ENCODE peak calls at places on chromosomes 13 and 19, in eight cellular contexts. One of them, this sample, is unnamed.

GRCh38 chr13:104683789-104684188 is 1617.6 kb upstream of the SLC10A2 start:
- DNase-seq in left lung: no peak
- DNase-seq in aorta: no peak
- DNase-seq in OCI-LY7: no peak
- DNase-seq in small intestine: no peak
- DNase-seq in pancreas: no peak
- DNase-seq in endodermal cell: no peak
- DNase-seq in heart left ventricle: no peak
- DNase-seq in this sample: no peak

GRCh38 chr13:79631260-79631659 is 150.3 kb downstream of the NDFIP2 start:
- DNase-seq in OCI-LY7: no peak
- DNase-seq in left lung: no peak
- DNase-seq in pancreas: no peak
- DNase-seq in aorta: no peak
- DNase-seq in heart left ventricle: peak; percentile 10
- DNase-seq in small intestine: peak; percentile 5
- DNase-seq in endodermal cell: no peak
- DNase-seq in this sample: peak; percentile 33

GRCh38 chr19:40367577-40368434 is 19.3 kb downstream of the PLD3 start:
- DNase-seq in endodermal cell: no peak
- DNase-seq in aorta: no peak
- DNase-seq in pancreas: no peak
- DNase-seq in OCI-LY7: no peak
- DNase-seq in small intestine: no peak
- DNase-seq in left lung: no peak
- DNase-seq in heart left ventricle: no peak
- DNase-seq in this sample: no peak

GRCh38 chr19:15640294-15640903 is at the start of gene CYP4F3:
- DNase-seq in left lung: peak; percentile 89
- DNase-seq in heart left ventricle: peak; percentile 55
- DNase-seq in aorta: peak; percentile 77
- DNase-seq in small intestine: peak; percentile 99
- DNase-seq in endodermal cell: no peak
- DNase-seq in OCI-LY7: no peak
- DNase-seq in pancreas: peak; percentile 74
- DNase-seq in this sample: no peak

GRCh38 chr13:94416454-94417080 is 62.9 kb downstream of the DCT start:
- DNase-seq in aorta: no peak
- DNase-seq in heart left ventricle: no peak
- DNase-seq in endodermal cell: peak; percentile 87
- DNase-seq in small intestine: peak; percentile 16
- DNase-seq in left lung: no peak
- DNase-seq in pancreas: no peak
- DNase-seq in OCI-LY7: peak; percentile 17
- DNase-seq in this sample: peak; percentile 9

GRCh38 chr19:37128821-37129177 is 43.7 kb downstream of the ZNF585A start:
- DNase-seq in left lung: no peak
- DNase-seq in small intestine: no peak
- DNase-seq in pancreas: no peak
- DNase-seq in endodermal cell: no peak
- DNase-seq in aorta: no peak
- DNase-seq in OCI-LY7: no peak
- DNase-seq in heart left ventricle: no peak
- DNase-seq in this sample: no peak

GRCh38 chr13:22114630-22115311 is 443.9 kb downstream of the FGF9 start:
- DNase-seq in pancreas: no peak
- DNase-seq in small intestine: peak; percentile 48
- DNase-seq in heart left ventricle: no peak
- DNase-seq in endodermal cell: no peak
- DNase-seq in OCI-LY7: peak; percentile 26
- DNase-seq in left lung: no peak
- DNase-seq in aorta: peak; percentile 62
- DNase-seq in this sample: no peak

GRCh38 chr13:20411638-20412342 is 113.9 kb downstream of the CRYL1 start:
- DNase-seq in endodermal cell: no peak
- DNase-seq in aorta: no peak
- DNase-seq in small intestine: no peak
- DNase-seq in OCI-LY7: no peak
- DNase-seq in left lung: no peak
- DNase-seq in heart left ventricle: no peak
- DNase-seq in pancreas: no peak
- DNase-seq in this sample: no peak

GRCh38 chr13:25300861-25301346 is 521 bp upstream of the NUP58 start:
- DNase-seq in endodermal cell: peak; percentile 50
- DNase-seq in small intestine: no peak
- DNase-seq in aorta: peak; percentile 53
- DNase-seq in OCI-LY7: no peak
- DNase-seq in pancreas: peak; percentile 34
- DNase-seq in heart left ventricle: peak; percentile 21
- DNase-seq in left lung: peak; percentile 80
- DNase-seq in this sample: no peak

GRCh38 chr19:14150770-14151661 is 14.6 kb upstream of the ASF1B start:
- DNase-seq in aorta: no peak
- DNase-seq in OCI-LY7: no peak
- DNase-seq in pancreas: no peak
- DNase-seq in left lung: peak; percentile 68
- DNase-seq in heart left ventricle: no peak
- DNase-seq in small intestine: no peak
- DNase-seq in endodermal cell: no peak
- DNase-seq in this sample: no peak

GRCh38 chr19:18205180-18205915 is 1.5 kb upstream of the RAB3A start:
- DNase-seq in heart left ventricle: peak; percentile 92
- DNase-seq in small intestine: peak; percentile 49
- DNase-seq in endodermal cell: peak; percentile 85
- DNase-seq in OCI-LY7: peak; percentile 90
- DNase-seq in pancreas: peak; percentile 79
- DNase-seq in left lung: peak; percentile 88
- DNase-seq in aorta: peak; percentile 89
- DNase-seq in this sample: peak; percentile 77

GRCh38 chr19:41456342-41456918 is 13.5 kb downstream of the ERICH4 start:
- DNase-seq in aorta: no peak
- DNase-seq in small intestine: no peak
- DNase-seq in OCI-LY7: no peak
- DNase-seq in pancreas: no peak
- DNase-seq in endodermal cell: no peak
- DNase-seq in left lung: no peak
- DNase-seq in heart left ventricle: peak; percentile 48
- DNase-seq in this sample: peak; percentile 24

GRCh38 chr13:113742000-113742441 is 17.0 kb upstream of the TMEM255B start:
- DNase-seq in left lung: peak; percentile 85
- DNase-seq in small intestine: peak; percentile 81
- DNase-seq in aorta: peak; percentile 78
- DNase-seq in OCI-LY7: no peak
- DNase-seq in endodermal cell: peak; percentile 80
- DNase-seq in pancreas: no peak
- DNase-seq in heart left ventricle: no peak
- DNase-seq in this sample: no peak

GRCh38 chr19:38543807-38544568 is 73.8 kb downstream of the MAP4K1 start:
- DNase-seq in left lung: peak; percentile 51
- DNase-seq in OCI-LY7: peak; percentile 59
- DNase-seq in heart left ventricle: peak; percentile 46
- DNase-seq in aorta: peak; percentile 90
- DNase-seq in small intestine: peak; percentile 72
- DNase-seq in pancreas: peak; percentile 74
- DNase-seq in endodermal cell: peak; percentile 75
- DNase-seq in this sample: peak; percentile 97

GRCh38 chr19:42323473-42323851 is 2.0 kb upstream of the MEGF8 start:
- DNase-seq in left lung: no peak
- DNase-seq in small intestine: peak; percentile 25
- DNase-seq in heart left ventricle: no peak
- DNase-seq in pancreas: no peak
- DNase-seq in endodermal cell: peak; percentile 82
- DNase-seq in OCI-LY7: no peak
- DNase-seq in aorta: no peak
- DNase-seq in this sample: no peak

GRCh38 chr13:34044660-34045080 is 226.7 kb downstream of the RFC3 start:
- DNase-seq in heart left ventricle: no peak
- DNase-seq in aorta: no peak
- DNase-seq in pancreas: no peak
- DNase-seq in OCI-LY7: no peak
- DNase-seq in left lung: no peak
- DNase-seq in endodermal cell: no peak
- DNase-seq in small intestine: no peak
- DNase-seq in this sample: peak; percentile 57

GRCh38 chr13:33353210-33353609 is 67.7 kb upstream of the STARD13 start:
- DNase-seq in endodermal cell: no peak
- DNase-seq in aorta: peak; percentile 90
- DNase-seq in heart left ventricle: peak; percentile 55
- DNase-seq in OCI-LY7: peak; percentile 15
- DNase-seq in pancreas: no peak
- DNase-seq in small intestine: no peak
- DNase-seq in left lung: peak; percentile 82
- DNase-seq in this sample: no peak

GRCh38 chr19:32018014-32018413 is 327.4 kb upstream of the ZNF507 start:
- DNase-seq in endodermal cell: no peak
- DNase-seq in aorta: no peak
- DNase-seq in small intestine: peak; percentile 4
- DNase-seq in heart left ventricle: no peak
- DNase-seq in pancreas: no peak
- DNase-seq in OCI-LY7: no peak
- DNase-seq in left lung: no peak
- DNase-seq in this sample: no peak

GRCh38 chr13:75129331-75129730 is 352.6 kb downstream of the TBC1D4 start:
- DNase-seq in OCI-LY7: no peak
- DNase-seq in endodermal cell: no peak
- DNase-seq in left lung: no peak
- DNase-seq in pancreas: no peak
- DNase-seq in aorta: no peak
- DNase-seq in heart left ventricle: no peak
- DNase-seq in small intestine: no peak
- DNase-seq in this sample: no peak

GRCh38 chr19:30221176-30221575 is 151.0 kb upstream of the ZNF536 start:
- DNase-seq in small intestine: no peak
- DNase-seq in left lung: no peak
- DNase-seq in pancreas: no peak
- DNase-seq in aorta: no peak
- DNase-seq in OCI-LY7: no peak
- DNase-seq in heart left ventricle: no peak
- DNase-seq in endodermal cell: peak; percentile 17
- DNase-seq in this sample: no peak

DNA sequence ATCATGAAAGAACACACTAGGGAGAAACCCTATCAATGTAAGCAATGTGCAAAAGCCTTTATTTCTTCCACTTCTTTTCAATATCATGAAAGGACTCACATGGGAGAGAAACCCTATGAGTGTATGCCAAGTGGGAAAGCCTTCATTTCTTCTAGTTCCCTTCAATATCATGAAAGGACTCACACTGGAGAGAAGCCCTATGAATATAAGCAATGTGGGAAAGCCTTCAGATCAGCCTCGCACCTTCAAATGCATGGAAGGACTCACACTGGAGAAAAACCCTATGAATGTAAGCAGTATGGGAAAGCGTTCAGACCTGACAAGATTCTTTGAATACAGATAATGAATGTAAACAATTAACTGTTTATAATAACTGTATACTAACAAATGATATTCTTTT is 15.0 kb upstream of the ZNF439 start:
- DNase-seq in small intestine: no peak
- DNase-seq in pancreas: no peak
- DNase-seq in endodermal cell: no peak
- DNase-seq in heart left ventricle: no peak
- DNase-seq in OCI-LY7: no peak
- DNase-seq in left lung: no peak
- DNase-seq in aorta: no peak
- DNase-seq in this sample: no peak
- H3K36me3 ChIP-seq in small intestine: peaks cover 25% of the 10 kb centered on the region
- H3K36me3 ChIP-seq in pancreas: peaks cover 22% of the 10 kb centered on the region
- H3K36me3 ChIP-seq in endodermal cell: peaks cover 61% of the 10 kb centered on the region
- H3K36me3 ChIP-seq in heart left ventricle: peaks cover 36% of the 10 kb centered on the region
- H3K36me3 ChIP-seq in OCI-LY7: peaks cover 27% of the 10 kb centered on the region
- H3K36me3 ChIP-seq in left lung: peaks cover 62% of the 10 kb centered on the region
- H3K36me3 ChIP-seq in aorta: peaks cover 21% of the 10 kb centered on the region
- H3K36me3 ChIP-seq in this sample: peaks cover 42% of the 10 kb centered on the region

GRCh38 chr13:44432595-44432994 is 59.0 kb downstream of the SERP2 start:
- DNase-seq in endodermal cell: peak; percentile 53
- DNase-seq in OCI-LY7: no peak
- DNase-seq in pancreas: no peak
- DNase-seq in aorta: no peak
- DNase-seq in heart left ventricle: no peak
- DNase-seq in small intestine: no peak
- DNase-seq in left lung: no peak
- DNase-seq in this sample: no peak
- H3K4me3 ChIP-seq in endodermal cell: no peak overlapping the region
- H3K4me3 ChIP-seq in OCI-LY7: no peak overlapping the region
- H3K4me3 ChIP-seq in pancreas: no peak overlapping the region
- H3K4me3 ChIP-seq in aorta: no peak overlapping the region
- H3K4me3 ChIP-seq in heart left ventricle: peak overlapping the region; percentile 73
- H3K4me3 ChIP-seq in small intestine: no peak overlapping the region
- H3K4me3 ChIP-seq in left lung: no peak overlapping the region
- H3K4me3 ChIP-seq in this sample: no peak overlapping the region

GRCh38 chr13:52994865-52995264 is 33.7 kb upstream of the OLFM4 start:
- DNase-seq in pancreas: no peak
- DNase-seq in heart left ventricle: no peak
- DNase-seq in small intestine: no peak
- DNase-seq in aorta: no peak
- DNase-seq in left lung: no peak
- DNase-seq in endodermal cell: no peak
- DNase-seq in OCI-LY7: no peak
- DNase-seq in this sample: no peak
- H3K36me3 ChIP-seq in pancreas: no peaks in the 10 kb centered on the region
- H3K36me3 ChIP-seq in heart left ventricle: no peaks in the 10 kb centered on the region
- H3K36me3 ChIP-seq in small intestine: no peaks in the 10 kb centered on the region
- H3K36me3 ChIP-seq in aorta: no peaks in the 10 kb centered on the region
- H3K36me3 ChIP-seq in left lung: no peaks in the 10 kb centered on the region
- H3K36me3 ChIP-seq in endodermal cell: no peaks in the 10 kb centered on the region
- H3K36me3 ChIP-seq in OCI-LY7: no peaks in the 10 kb centered on the region
- H3K36me3 ChIP-seq in this sample: no peaks in the 10 kb centered on the region

GRCh38 chr13:98976941-98977340 is 923 bp downstream of the DOCK9 start:
- DNase-seq in aorta: no peak
- DNase-seq in pancreas: no peak
- DNase-seq in small intestine: no peak
- DNase-seq in heart left ventricle: no peak
- DNase-seq in endodermal cell: no peak
- DNase-seq in left lung: no peak
- DNase-seq in OCI-LY7: no peak
- DNase-seq in this sample: no peak
- H3K4me3 ChIP-seq in aorta: no peak overlapping the region
- H3K4me3 ChIP-seq in pancreas: no peak overlapping the region
- H3K4me3 ChIP-seq in small intestine: no peak overlapping the region
- H3K4me3 ChIP-seq in heart left ventricle: peak overlapping the region; percentile 58
- H3K4me3 ChIP-seq in endodermal cell: peak overlapping the region; percentile 48
- H3K4me3 ChIP-seq in left lung: no peak overlapping the region
- H3K4me3 ChIP-seq in OCI-LY7: no peak overlapping the region
- H3K4me3 ChIP-seq in this sample: peak overlapping the region; percentile 55

GRCh38 chr19:49795615-49796014 is 17.5 kb downstream of the FUZ start:
- DNase-seq in left lung: no peak
- DNase-seq in OCI-LY7: no peak
- DNase-seq in endodermal cell: no peak
- DNase-seq in small intestine: no peak
- DNase-seq in pancreas: no peak
- DNase-seq in heart left ventricle: no peak
- DNase-seq in aorta: no peak
- DNase-seq in this sample: no peak
- H3K36me3 ChIP-seq in left lung: peaks cover 99% of the 10 kb centered on the region
- H3K36me3 ChIP-seq in OCI-LY7: peaks cover 84% of the 10 kb centered on the region
- H3K36me3 ChIP-seq in endodermal cell: peaks cover 49% of the 10 kb centered on the region
- H3K36me3 ChIP-seq in small intestine: peaks cover 30% of the 10 kb centered on the region
- H3K36me3 ChIP-seq in pancreas: peaks cover 13% of the 10 kb centered on the region
- H3K36me3 ChIP-seq in heart left ventricle: peaks cover 96% of the 10 kb centered on the region
- H3K36me3 ChIP-seq in aorta: no peaks in the 10 kb centered on the region
- H3K36me3 ChIP-seq in this sample: peaks cover 79% of the 10 kb centered on the region

This sample was measured in brain microvascular endothelial cell.